ENCODE peak calls at places on chromosomes 4 and X, in five cellular contexts. K, Q, E, H and T are unnamed samples.

GRCh38 chr4:113116414-113117345 is 67.2 kb downstream of the ANK2 start:
- DNase-seq in K (no peak), Q (no peak), E (no peak), H (peak; percentile 4), T (no peak)

GRCh38 chrX:67654301-67654700 is 110.5 kb downstream of the AR start:
- DNase-seq in K (no peak), Q (no peak), E (no peak), H (no peak), T (no peak)

GRCh38 chr4:132824721-132825120 is 324.4 kb upstream of the PCDH10 start:
- DNase-seq in K (no peak), Q (no peak), E (no peak), H (no peak), T (no peak)

GRCh38 chrX:13966071-13966850 is 63.4 kb downstream of the GEMIN8 start:
- DNase-seq in K (no peak), Q (no peak), E (no peak), H (no peak), T (no peak)

GRCh38 chrX:37943554-37943953 is 62.8 kb upstream of the SYTL5 start:
- DNase-seq in K (no peak), Q (no peak), E (no peak), H (no peak), T (no peak)

GRCh38 chrX:117895418-117895817 is 221.2 kb downstream of the KLHL13 start:
- DNase-seq in K (no peak), Q (no peak), E (no peak), H (no peak), T (no peak)

GRCh38 chr4:114976901-114977300 is 136.5 kb downstream of the NDST4 start:
- DNase-seq in K (no peak), Q (no peak), E (no peak), H (no peak), T (no peak)

GRCh38 chrX:133745361-133745760 is 240.0 kb downstream of the GPC3 start:
- DNase-seq in K (no peak), Q (no peak), E (no peak), H (no peak), T (no peak)

GRCh38 chrX:39750798-39751197 is 347.0 kb downstream of the BCOR start:
- DNase-seq in K (no peak), Q (no peak), E (no peak), H (no peak), T (no peak)

GRCh38 chr4:60314367-60314766 is 885.8 kb upstream of the ADGRL3 start:
- DNase-seq in K (no peak), Q (no peak), E (no peak), H (no peak), T (no peak)

GRCh38 chrX:76555816-76556215 is 128.3 kb downstream of the MAGEE1 start:
- DNase-seq in K (no peak), Q (no peak), E (no peak), H (no peak), T (no peak)

GRCh38 chrX:70138622-70139021 is 5.4 kb downstream of the IGBP1 start:
- DNase-seq in K (no peak), Q (no peak), E (no peak), H (no peak), T (no peak)

GRCh38 chr4:104973708-104974107 is 173.0 kb upstream of the TET2 start:
- DNase-seq in K (no peak), Q (no peak), E (no peak), H (no peak), T (no peak)

GRCh38 chr4:168811793-168812651 is 198.0 kb downstream of the CBR4 start:
- DNase-seq in K (no peak), Q (no peak), E (no peak), H (no peak), T (no peak)

GRCh38 chr4:104591505-104591904 is 96.8 kb upstream of the CXXC4 start:
- DNase-seq in K (no peak), Q (no peak), E (no peak), H (no peak), T (no peak)

GRCh38 chr4:188439641-188440311 is 300.5 kb downstream of the TRIML1 start:
- DNase-seq in K (no peak), Q (no peak), E (no peak), H (no peak), T (no peak)

DNA sequence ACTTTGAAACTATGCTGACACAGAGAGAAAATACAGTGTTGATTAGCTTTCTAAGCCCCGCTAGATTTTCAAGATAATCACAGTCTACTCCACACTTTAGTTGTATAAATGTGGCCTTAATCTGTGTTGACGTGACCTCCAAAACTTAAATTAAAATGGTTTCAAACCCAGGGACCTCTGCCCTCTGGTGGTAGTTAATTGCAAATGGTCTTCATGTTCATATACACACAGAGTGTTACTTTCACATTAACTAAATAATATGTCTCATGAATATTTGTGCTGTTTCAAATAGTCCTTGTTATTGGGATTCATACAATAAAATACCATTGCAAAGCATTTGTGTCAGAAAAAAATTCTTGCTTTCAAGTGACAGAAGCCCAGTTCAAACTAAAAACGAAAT is 64.3 kb downstream of the TASL start:
- DNase-seq in K (no peak), Q (no peak), E (no peak), H (no peak), T (no peak)
- TF ChIP-seq CTCF in K (peak; percentile 52), Q (peak; percentile 35), E (no peak), H (peak; percentile 56), T (peak; percentile 18)

GRCh38 chr4:78592104-78592783 is 40.7 kb downstream of the ANXA3 start:
- DNase-seq in K (no peak), Q (no peak), E (no peak), H (no peak), T (no peak)
- TF ChIP-seq CTCF in K (no peak), Q (no peak), E (no peak), H (peak; percentile 37), T (peak; percentile 30)

GRCh38 chrX:49165901-49166881 is 3.6 kb downstream of the MAGIX start:
- DNase-seq in K (peak; percentile 72), Q (no peak), E (peak; percentile 53), H (no peak), T (no peak)
- TF ChIP-seq CTCF in K (no peak), Q (no peak), E (no peak), H (peak; percentile 49), T (no peak)

GRCh38 chr4:128225148-128225547 is 62.5 kb downstream of the PGRMC2 start:
- DNase-seq in K (peak; percentile 52), Q (peak; percentile 35), E (no peak), H (no peak), T (no peak)

GRCh38 chr4:128221556-128221955 is 66.1 kb downstream of the PGRMC2 start:
- DNase-seq in K (no peak), Q (no peak), E (no peak), H (no peak), T (no peak)

DNA sequence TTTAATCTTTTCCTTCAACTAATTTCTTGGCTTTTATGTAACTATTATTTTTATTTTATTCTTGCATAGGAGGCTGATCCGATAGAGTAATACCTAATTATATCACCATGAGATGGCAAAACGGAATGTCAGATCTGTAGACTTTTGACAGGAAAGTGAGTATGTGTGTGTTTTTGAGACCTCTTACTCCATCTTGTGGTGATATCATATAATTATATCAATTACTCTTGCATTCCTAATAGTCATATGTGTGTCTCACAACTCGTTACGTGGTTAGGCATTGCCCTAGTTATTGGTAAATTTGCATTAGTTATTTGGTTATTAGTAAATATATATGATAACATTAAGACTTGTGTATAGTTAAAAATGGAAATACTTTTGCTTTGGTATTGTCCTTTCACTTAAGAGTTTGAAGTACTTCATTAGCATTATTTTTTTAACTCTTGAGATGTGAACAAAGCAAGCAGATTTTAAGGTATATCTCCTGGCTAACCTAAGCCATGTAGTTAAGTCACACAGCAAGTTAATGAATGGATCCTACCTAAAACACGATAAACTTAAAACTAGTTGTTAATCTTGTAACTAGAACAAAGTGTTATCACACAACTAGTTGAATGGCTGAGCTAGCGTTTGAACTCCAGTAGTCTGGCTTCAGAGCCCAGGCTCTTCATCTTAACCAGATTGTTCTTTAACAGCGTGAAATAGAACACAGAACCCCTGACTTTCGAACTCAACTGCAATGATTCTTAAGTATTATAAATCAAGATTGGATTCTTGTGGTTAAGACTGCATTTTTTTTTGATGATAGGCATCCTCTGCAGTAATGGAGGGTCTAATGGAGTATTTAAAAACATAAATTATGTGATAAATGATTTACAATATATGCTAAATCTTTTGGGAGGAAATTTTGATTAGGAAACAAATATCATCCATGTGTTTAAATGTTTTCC is 67.1 kb downstream of the PGRMC2 start:
- DNase-seq in K (no peak), Q (no peak), E (no peak), H (no peak), T (peak; percentile 19)
- TF ChIP-seq CTCF in K (no peak), Q (peak; percentile 15), E (no peak), H (peak; percentile 4), T (peak; percentile 40)

GRCh38 chrX:130695931-130696330 is 207.1 kb downstream of the ENOX2 start:
- DNase-seq in K (no peak), Q (no peak), E (no peak), H (no peak), T (no peak)
- TF ChIP-seq CTCF in K (no peak), Q (no peak), E (no peak), H (no peak), T (no peak)

DNA sequence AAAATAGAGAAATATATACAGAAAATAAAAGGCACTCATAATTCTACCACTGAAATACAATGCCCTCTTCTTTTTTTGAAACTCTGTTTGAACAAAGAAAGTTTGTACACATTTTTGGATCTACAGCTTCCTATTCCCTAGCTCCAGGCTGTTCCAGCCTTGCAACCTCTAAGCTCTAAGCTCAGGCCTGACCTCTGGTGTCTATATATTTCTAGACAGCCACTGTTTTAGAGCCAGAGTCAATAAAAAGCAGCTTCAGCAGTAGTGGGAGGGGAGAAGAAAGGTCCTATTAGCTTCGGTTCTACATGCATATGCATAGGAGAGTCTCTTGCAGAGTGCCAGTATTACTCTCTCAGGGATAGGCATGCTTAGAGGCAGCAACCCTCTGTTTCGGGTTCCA is 39.7 kb downstream of the CLDN2 start:
- DNase-seq in K (no peak), Q (no peak), E (no peak), H (no peak), T (no peak)
- TF ChIP-seq CTCF in K (no peak), Q (peak; percentile 22), E (no peak), H (no peak), T (peak; percentile 5)

GRCh38 chrX:8366491-8366890 is 98.1 kb upstream of the VCX3B start:
- DNase-seq in K (no peak), Q (no peak), E (no peak), H (no peak), T (no peak)

GRCh38 chrX:8364369-8365141 is 100.1 kb upstream of the VCX3B start:
- DNase-seq in K (no peak), Q (no peak), E (no peak), H (no peak), T (no peak)
- TF ChIP-seq CTCF in K (peak; percentile 21), Q (no peak), E (no peak), H (peak; percentile 29), T (peak; percentile 36)